ENCODE peak calls at places on chromosomes 2 and 18, in four cellular contexts. N is endodermal cell; D is CD8-positive, alpha-beta memory T cell; T is trophoblast cell. W is an unnamed sample. For H3K4me1 and H3K36me3, the result is how much of the 10 kb centered on the place peaks cover.

GRCh38 chr2:19574788-19575260 is 216.4 kb upstream of the OSR1 start:
- DNase-seq in N (no peak), D (no peak), T (no peak), W (no peak)

GRCh38 chr2:119517433-119517832 is 6.8 kb downstream of the SCTR start:
- DNase-seq in D (peak), N (peak), T (peak), W (no peak)

GRCh38 chr2:43469713-43470112 is 126.1 kb downstream of the THADA start:
- DNase-seq in N (no peak), D (no peak), T (no peak), W (no peak)

GRCh38 chr2:217834057-217834620 is 168.7 kb downstream of the TNS1 start:
- DNase-seq in T (no peak), N (no peak), D (no peak), W (no peak)

GRCh38 chr2:39008663-39009062 is 112.2 kb downstream of the SOS1 start:
- DNase-seq in D (no peak), T (no peak), N (no peak), W (no peak)

GRCh38 chr18:50013363-50014138 is 181.4 kb downstream of the MYO5B start:
- DNase-seq in D (no peak), T (no peak), N (no peak), W (no peak)

GRCh38 chr2:219507555-219508443 is 6.5 kb upstream of the ASIC4 start:
- DNase-seq in N (peak), D (no peak), T (no peak), W (no peak)

GRCh38 chr2:854460-854859 is 96.2 kb upstream of the SNTG2 start:
- DNase-seq in D (peak), T (no peak), N (peak), W (peak)

GRCh38 chr18:58980991-58981390 is 116.3 kb downstream of the ZNF532 start:
- DNase-seq in D (no peak), N (peak), T (no peak), W (no peak)

GRCh38 chr2:234178309-234179030 is 128.0 kb downstream of the SPP2 start:
- DNase-seq in N (peak), D (no peak), T (no peak), W (no peak)

GRCh38 chr2:111161971-111162370 is 41.3 kb downstream of the BCL2L11 start:
- DNase-seq in D (no peak), N (peak), T (no peak), W (no peak)

GRCh38 chr18:7221424-7222155 is 9.3 kb upstream of the LRRC30 start:
- DNase-seq in D (no peak), N (peak), T (peak), W (peak)

GRCh38 chr2:147382322-147382948 is 462.4 kb upstream of the ACVR2A start:
- DNase-seq in N (no peak), T (no peak), D (no peak), W (no peak)

GRCh38 chr2:192437653-192438052 is 242.9 kb upstream of the TMEFF2 start:
- DNase-seq in D (no peak), N (no peak), T (no peak), W (no peak)

GRCh38 chr2:55175254-55176093 is 56.6 kb downstream of the CLHC1 start:
- DNase-seq in T (no peak), N (no peak), D (peak), W (no peak)

GRCh38 chr2:140023291-140023690 is 1243.1 kb upstream of the NXPH2 start:
- DNase-seq in T (no peak), N (no peak), D (no peak), W (no peak)

GRCh38 chr18:25223211-25223610 is 128.8 kb downstream of the ZNF521 start:
- DNase-seq in T (no peak), N (peak), D (no peak), W (no peak)

GRCh38 chr18:23640023-23640422 is 22.7 kb downstream of the ANKRD29 start:
- DNase-seq in T (no peak), D (no peak), N (peak), W (no peak)

GRCh38 chr18:23523429-23524212 is 20.3 kb downstream of the RMC1 start:
- DNase-seq in T (no peak), D (no peak), N (no peak), W (no peak)

GRCh38 chr2:182763311-182763912 is 47.4 kb downstream of the DNAJC10 start:
- DNase-seq in N (peak), D (no peak), T (peak), W (no peak)

GRCh38 chr18:67242001-67242400 is 274.5 kb downstream of the DSEL start:
- DNase-seq in D (no peak), N (no peak), T (no peak), W (no peak)

GRCh38 chr2:69017876-69018275 is 4.9 kb downstream of the ANTXR1 start:
- DNase-seq in N (no peak), D (no peak), T (no peak), W (no peak)
- H3K4me1 ChIP-seq in N (under half), D (under half), T (under half), W (under half)

GRCh38 chr2:241230435-241230834 is 42.0 kb downstream of the ANO7 start:
- DNase-seq in D (no peak), N (no peak), T (no peak), W (no peak)
- H3K36me3 ChIP-seq in D (half or more), N (half or more), T (half or more), W (under half)

GRCh38 chr2:177665948-177666347 is 273.4 kb downstream of the AGPS start:
- DNase-seq in N (no peak), T (no peak), D (no peak), W (no peak)
- H3K4me1 ChIP-seq in N (under half), T (under half), D (under half), W (under half)

GRCh38 chr2:215392687-215393270 is 43.1 kb downstream of the FN1 start:
- DNase-seq in N (no peak), T (no peak), D (no peak), W (no peak)

GRCh38 chr2:215394102-215394805 is 41.6 kb downstream of the FN1 start:
- DNase-seq in T (no peak), N (no peak), D (no peak), W (no peak)

GRCh38 chr2:215397632-215398341 is 38.1 kb downstream of the FN1 start:
- DNase-seq in N (no peak), D (no peak), T (no peak), W (no peak)

GRCh38 chr2:215396595-215397313 is 39.1 kb downstream of the FN1 start:
- DNase-seq in N (no peak), T (no peak), D (no peak), W (no peak)

DNA sequence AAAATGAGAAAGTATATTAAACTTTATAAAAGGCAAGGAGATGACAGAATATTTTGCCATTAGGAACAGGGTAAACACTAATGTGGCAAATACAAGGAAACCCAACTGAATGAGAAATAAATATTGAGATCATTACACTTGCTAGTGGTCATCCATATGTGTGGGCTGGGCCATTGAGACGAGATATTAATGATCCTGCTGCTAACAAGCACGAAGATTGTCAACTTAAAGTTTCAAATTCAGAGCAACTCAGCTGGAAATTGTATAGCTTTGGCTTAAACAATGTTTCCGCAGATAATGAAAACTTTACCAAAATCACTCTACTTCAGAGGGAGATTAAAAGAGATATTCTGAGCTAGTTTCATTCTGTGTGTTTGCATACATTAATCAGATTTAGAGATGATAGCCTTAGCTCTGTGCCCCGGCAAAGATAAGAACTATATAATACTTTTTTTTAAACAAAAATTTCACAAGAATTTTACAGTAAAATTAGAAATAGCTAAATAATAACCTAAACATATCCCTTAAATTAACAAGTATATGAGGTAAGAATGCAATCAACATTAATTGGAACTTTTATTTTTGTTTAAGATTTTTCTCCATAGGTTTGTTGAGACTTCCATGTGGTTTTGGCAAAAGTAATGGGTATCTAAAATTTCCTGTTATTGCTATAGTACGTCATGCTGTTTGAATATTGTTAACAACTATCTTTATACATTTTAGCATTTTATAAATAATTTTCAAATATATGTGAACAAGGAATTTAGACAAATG is 40.0 kb downstream of the FN1 start:
- DNase-seq in T (no peak), D (no peak), N (no peak), W (no peak)
- H3K36me3 ChIP-seq in T (under half), D (under half), N (half or more), W (under half)

GRCh38 chr2:99471635-99472326 is 18.0 kb downstream of the REV1 start:
- DNase-seq in N (no peak), T (no peak), D (no peak), W (no peak)
- H3K4me1 ChIP-seq in N (under half), T (under half), D (under half), W (under half)

DNA sequence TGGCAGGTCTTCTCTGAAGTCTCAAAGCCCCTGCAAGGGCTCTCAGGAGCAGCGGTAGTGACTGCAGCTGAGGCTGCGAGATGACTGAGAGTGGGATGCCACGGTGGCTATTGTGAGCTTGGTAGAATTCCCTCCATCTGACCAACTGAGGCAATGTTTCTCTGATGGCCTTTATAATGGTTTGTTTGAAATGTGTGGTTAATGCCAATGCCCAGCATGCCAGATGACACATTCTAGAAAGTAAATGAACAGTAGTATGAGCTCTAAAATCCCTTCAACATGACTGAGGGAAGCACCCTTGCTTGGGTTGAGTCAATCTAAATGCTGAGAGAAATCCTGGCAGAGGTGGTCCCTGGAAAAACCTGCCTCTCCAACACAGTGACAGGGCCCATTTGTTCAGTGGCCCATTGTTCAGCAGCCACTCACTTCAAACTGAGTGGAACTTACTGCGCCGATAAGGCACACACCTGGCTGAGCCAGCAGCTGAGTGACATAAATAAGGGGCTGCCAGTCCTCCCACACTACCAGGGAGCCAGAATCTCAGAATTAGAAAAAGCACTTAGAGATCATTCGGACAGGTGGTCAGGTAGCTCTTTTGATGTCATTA is 31.7 kb downstream of the SULT1C2 start:
- DNase-seq in D (no peak), N (no peak), T (no peak), W (no peak)
- H3K36me3 ChIP-seq in D (under half), N (under half), T (under half), W (under half)

DNA sequence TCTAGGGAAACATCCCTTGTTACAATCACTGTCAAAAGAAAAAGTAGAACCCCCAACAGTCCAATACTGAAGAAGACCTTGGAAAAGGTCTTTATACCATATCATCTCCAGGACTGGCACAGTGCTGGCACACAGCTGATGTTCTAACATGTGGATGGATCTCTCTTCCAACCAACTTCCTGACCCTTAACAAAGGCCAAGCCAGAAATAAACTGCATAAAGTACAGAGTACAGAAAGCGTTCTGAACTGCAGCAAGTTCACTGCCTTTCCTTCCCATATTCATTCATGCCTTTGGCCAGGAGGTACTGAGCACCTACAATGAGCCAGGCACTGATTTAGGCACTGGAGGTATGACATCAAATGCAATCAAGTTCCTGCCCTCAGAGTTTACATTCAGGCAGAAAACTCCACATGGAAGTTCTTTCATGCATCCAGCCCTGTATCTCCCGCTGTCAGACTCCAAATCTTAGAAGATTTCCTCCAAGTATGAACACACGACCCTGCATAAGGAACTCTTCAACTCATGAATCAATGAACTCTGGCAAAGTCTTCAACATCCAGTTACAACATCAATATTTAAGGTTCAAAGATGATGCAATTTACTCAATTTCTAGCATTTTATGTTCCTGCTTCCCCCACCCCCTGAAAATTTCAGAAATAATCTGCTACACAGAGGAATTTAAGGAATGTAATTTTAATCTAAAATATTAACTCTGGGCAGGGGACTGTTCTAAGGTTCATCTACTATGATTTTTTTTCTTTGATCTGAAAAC is 33.8 kb downstream of the ACVR1 start:
- DNase-seq in T (no peak), N (no peak), D (no peak), W (no peak)
- H3K4me1 ChIP-seq in T (under half), N (under half), D (under half), W (under half)

GRCh38 chr2:70083344-70084156 is 3.7 kb upstream of the PCBP1 start:
- DNase-seq in T (peak), N (no peak), D (no peak), W (no peak)

GRCh38 chr2:70081221-70081620 is 6.1 kb upstream of the PCBP1 start:
- DNase-seq in D (no peak), N (no peak), T (no peak), W (no peak)

GRCh38 chr2:70073493-70073892 is 13.8 kb upstream of the PCBP1 start:
- DNase-seq in T (no peak), N (peak), D (no peak), W (no peak)

GRCh38 chr2:70080597-70081200 is 6.6 kb upstream of the PCBP1 start:
- DNase-seq in T (no peak), N (no peak), D (no peak), W (no peak)

DNA sequence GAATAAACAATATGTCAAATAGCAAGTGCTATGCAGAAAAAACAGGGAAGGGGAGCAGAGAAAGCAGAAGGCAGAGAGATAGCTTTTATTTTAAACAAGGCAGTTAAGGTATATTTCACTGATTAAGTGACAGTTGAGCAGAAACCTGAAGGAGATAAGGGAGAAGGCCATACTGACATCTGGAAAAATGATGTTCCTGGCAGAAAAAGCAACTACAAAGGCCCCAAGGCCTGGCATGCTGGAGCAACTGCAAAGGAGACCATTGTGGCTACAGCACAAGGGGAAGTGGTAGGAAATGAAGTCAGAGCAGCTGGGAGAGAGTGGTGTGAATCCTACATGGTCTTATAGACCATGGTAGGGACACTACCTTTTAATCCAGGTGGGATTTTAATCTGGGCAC is 8.9 kb upstream of the PCBP1 start:
- DNase-seq in D (no peak), T (no peak), N (no peak), W (no peak)
- H3K36me3 ChIP-seq in D (under half), T (under half), N (half or more), W (under half)

DNA sequence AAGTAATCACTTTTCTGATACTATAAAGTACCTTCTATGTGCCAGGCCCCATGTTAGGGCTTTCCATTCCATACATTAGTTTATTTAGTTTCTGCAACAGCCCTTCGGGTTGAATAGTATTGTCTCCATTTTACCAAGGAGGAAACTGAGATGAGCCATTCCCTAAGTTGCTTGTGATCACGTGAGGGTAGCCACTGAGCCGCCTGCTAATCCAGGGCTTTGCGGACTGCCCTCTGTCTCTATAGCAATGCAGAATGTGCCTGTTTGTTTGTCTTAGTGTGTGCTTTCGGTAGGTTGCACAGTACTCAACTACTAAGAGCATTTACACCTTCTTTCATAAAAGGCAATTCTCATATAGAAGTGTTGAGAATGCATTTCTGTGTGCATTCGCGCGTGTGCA is 5.0 kb downstream of the EMILIN2 start:
- DNase-seq in D (no peak), N (no peak), T (no peak), W (no peak)
- H3K4me1 ChIP-seq in D (under half), N (under half), T (under half), W (under half)

GRCh38 chr2:172599917-172600316 is 44.0 kb downstream of the PDK1 start:
- DNase-seq in N (no peak), D (no peak), T (no peak), W (no peak)
- H3K36me3 ChIP-seq in N (under half), D (under half), T (under half), W (under half)